ENCODE peak calls at places on chromosomes 16 and 17, in seven cellular contexts. F, O, K, B, W, T and P are unnamed samples.

GRCh38 chr16:87740909-87741424 is 24.8 kb downstream of the KLHDC4 start:
- DNase-seq in F (peak; percentile 65), O (peak; percentile 61), K (no peak), B (no peak), W (no peak), T (no peak), P (no peak)

GRCh38 chr16:47467501-47467900 is 6.4 kb downstream of the PHKB start:
- DNase-seq in F (no peak), O (no peak), K (no peak), B (no peak), W (no peak), T (no peak), P (no peak)

GRCh38 chr17:60169921-60170817 is 20.4 kb downstream of the CA4 start:
- DNase-seq in F (no peak), O (peak; percentile 76), K (no peak), B (peak; percentile 46), W (no peak), T (peak; percentile 49), P (no peak)

GRCh38 chr17:36761203-36761945 is 160.0 kb downstream of the MRM1 start:
- DNase-seq in F (no peak), O (no peak), K (no peak), B (no peak), W (no peak), T (no peak), P (no peak)

GRCh38 chr17:32006957-32007462 is at the start of gene LRRC37B:
- DNase-seq in F (peak; percentile 93), O (peak; percentile 62), K (peak; percentile 93), B (peak; percentile 99), W (peak; percentile 85), T (peak; percentile 87), P (peak; percentile 92)

GRCh38 chr16:86496929-86497381 is 13.4 kb upstream of the FOXF1 start:
- DNase-seq in F (no peak), O (no peak), K (no peak), B (peak; percentile 67), W (no peak), T (no peak), P (no peak)

GRCh38 chr17:18219016-18219415 is 6.4 kb upstream of the LLGL1 start:
- DNase-seq in F (peak; percentile 86), O (peak; percentile 38), K (no peak), B (no peak), W (no peak), T (no peak), P (no peak)

GRCh38 chr16:84075376-84075775 is 32.8 kb upstream of the SLC38A8 start:
- DNase-seq in F (no peak), O (no peak), K (no peak), B (no peak), W (no peak), T (no peak), P (no peak)

GRCh38 chr17:66494023-66494803 is 191.8 kb downstream of the PRKCA start:
- DNase-seq in F (no peak), O (peak; percentile 92), K (no peak), B (peak; percentile 61), W (no peak), T (no peak), P (no peak)

GRCh38 chr17:1972429-1973160 is 52.5 kb downstream of the RTN4RL1 start:
- DNase-seq in F (no peak), O (no peak), K (no peak), B (no peak), W (no peak), T (no peak), P (no peak)

GRCh38 chr16:23496826-23497542 is 13.3 kb downstream of the GGA2 start:
- DNase-seq in F (peak; percentile 56), O (peak; percentile 68), K (no peak), B (no peak), W (no peak), T (peak; percentile 25), P (no peak)

GRCh38 chr16:22684282-22685161 is 129.4 kb upstream of the HS3ST2 start:
- DNase-seq in F (no peak), O (peak; percentile 52), K (no peak), B (no peak), W (no peak), T (no peak), P (no peak)

GRCh38 chr17:33072421-33073175 is 81.0 kb downstream of the SPACA3 start:
- DNase-seq in F (no peak), O (peak; percentile 9), K (no peak), B (no peak), W (no peak), T (no peak), P (no peak)

GRCh38 chr16:60107920-60108319 is 1373.8 kb upstream of the GOT2 start:
- DNase-seq in F (no peak), O (no peak), K (no peak), B (no peak), W (no peak), T (no peak), P (no peak)

GRCh38 chr17:731943-732787 is at the start of gene TLCD3A:
- DNase-seq in F (peak; percentile 82), O (peak; percentile 68), K (peak; percentile 63), B (peak; percentile 89), W (peak; percentile 59), T (peak; percentile 80), P (peak; percentile 82)

GRCh38 chr16:57721356-57721755 is 14.2 kb upstream of the KATNB1 start:
- DNase-seq in F (no peak), O (no peak), K (no peak), B (no peak), W (no peak), T (no peak), P (no peak)

GRCh38 chr16:25210758-25211157 is 6.0 kb upstream of the AQP8 start:
- DNase-seq in F (no peak), O (no peak), K (no peak), B (no peak), W (no peak), T (no peak), P (no peak)

GRCh38 chr17:73308017-73308823 is 3.6 kb downstream of the CDC42EP4 start:
- DNase-seq in F (peak; percentile 91), O (peak; percentile 75), K (no peak), B (peak; percentile 55), W (no peak), T (peak; percentile 65), P (no peak)

GRCh38 chr17:48578616-48579560 is 738 bp upstream of the HOXB4 start:
- DNase-seq in F (no peak), O (no peak), K (no peak), B (peak; percentile 71), W (no peak), T (no peak), P (peak; percentile 55)

GRCh38 chr17:45837187-45837586 is 7.5 kb upstream of the SPPL2C start:
- DNase-seq in F (no peak), O (no peak), K (no peak), B (peak; percentile 76), W (no peak), T (no peak), P (no peak)

GRCh38 chr17:47895254-47895855 is 681 bp upstream of the SP2 start:
- DNase-seq in F (no peak), O (no peak), K (no peak), B (no peak), W (no peak), T (peak; percentile 39), P (no peak)

GRCh38 chr16:28974007-28974436 is 556 bp upstream of the SPNS1 start:
- DNase-seq in F (peak; percentile 79), O (peak; percentile 61), K (peak; percentile 76), B (peak; percentile 90), W (peak; percentile 34), T (peak; percentile 59), P (peak; percentile 76)

GRCh38 chr16:15493416-15494181 is 59.2 kb downstream of the BMERB1 start:
- DNase-seq in F (no peak), O (peak; percentile 95), K (no peak), B (no peak), W (no peak), T (no peak), P (no peak)

GRCh38 chr16:25106567-25107465 is 4.7 kb upstream of the LCMT1 start:
- DNase-seq in F (peak; percentile 98), O (peak; percentile 82), K (peak; percentile 93), B (peak; percentile 99), W (peak; percentile 85), T (peak; percentile 97), P (peak; percentile 93)

GRCh38 chr16:35745191-35745590 is 2285.8 kb downstream of the TP53TG3F start:
- DNase-seq in F (no peak), O (no peak), K (no peak), B (no peak), W (no peak), T (no peak), P (no peak)

GRCh38 chr16:29986231-29986630 is 9.2 kb downstream of the HIRIP3 start:
- DNase-seq in F (peak; percentile 28), O (no peak), K (no peak), B (no peak), W (no peak), T (no peak), P (no peak)
- TF ChIP-seq CTCF in F (no peak), O (no peak), K (no peak), B (no peak), W (no peak), T (no peak), P (no peak)

DNA sequence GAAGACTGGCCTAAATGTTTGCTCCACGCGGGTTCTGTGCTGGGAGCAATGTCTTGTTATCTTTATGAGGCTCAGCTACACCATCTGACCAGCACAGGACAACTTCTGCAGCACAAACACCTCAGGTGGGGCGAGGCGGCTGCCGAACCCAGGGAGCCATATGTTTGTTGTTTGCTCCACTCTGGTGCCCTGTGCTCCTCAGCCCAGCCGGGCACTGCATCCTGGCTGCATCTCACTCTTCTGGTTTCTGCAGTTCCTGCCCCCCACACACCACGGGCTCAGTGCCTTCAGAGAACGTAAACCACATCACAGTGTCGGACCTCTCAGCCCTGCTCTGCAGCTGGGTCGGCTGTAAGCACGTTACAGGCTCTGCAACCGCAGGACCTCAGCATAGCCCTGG is 32.4 kb downstream of the MXRA7 start:
- DNase-seq in F (no peak), O (no peak), K (no peak), B (no peak), W (no peak), T (no peak), P (no peak)
- TF ChIP-seq CTCF in F (no peak), O (no peak), K (no peak), B (no peak), W (no peak), T (no peak), P (no peak)

GRCh38 chr16:2329532-2329931 is 11.0 kb downstream of the ABCA3 start:
- DNase-seq in F (peak; percentile 10), O (no peak), K (no peak), B (no peak), W (no peak), T (no peak), P (no peak)
- TF ChIP-seq CTCF in F (no peak), O (no peak), K (no peak), B (no peak), W (no peak), T (no peak), P (no peak)

GRCh38 chr17:79777166-79777843 is 643 bp upstream of the CBX2 start:
- DNase-seq in F (peak; percentile 85), O (peak; percentile 40), K (peak; percentile 80), B (peak; percentile 93), W (peak; percentile 58), T (peak; percentile 58), P (peak; percentile 68)
- TF ChIP-seq CTCF in F (peak; percentile 32), O (peak; percentile 19), K (no peak), B (peak; percentile 67), W (peak; percentile 59), T (no peak), P (no peak)